ENCODE peak calls at places on chromosome 10, in five cellular contexts. O, S, Y, H and L are unnamed samples.

GRCh38 chr10:10307551-10307950 is 710.1 kb upstream of the CELF2 start:
- DNase-seq in O (no peak), S (no peak), Y (no peak), H (no peak), L (no peak)

GRCh38 chr10:91909178-91909677 is at the start of gene FGFBP3:
- DNase-seq in O (no peak), S (no peak), Y (peak), H (no peak), L (no peak)

GRCh38 chr10:767211-767610 is 77.7 kb upstream of the DIP2C start:
- DNase-seq in O (no peak), S (no peak), Y (no peak), H (no peak), L (no peak)

GRCh38 chr10:28801247-28801646 is 123.9 kb downstream of the BAMBI start:
- DNase-seq in O (no peak), S (no peak), Y (no peak), H (no peak), L (no peak)

GRCh38 chr10:34124522-34125035 is 690.5 kb downstream of the PARD3 start:
- DNase-seq in O (no peak), S (no peak), Y (no peak), H (no peak), L (no peak)

GRCh38 chr10:86188326-86188725 is 178.3 kb downstream of the GRID1 start:
- DNase-seq in O (no peak), S (no peak), Y (no peak), H (no peak), L (no peak)

GRCh38 chr10:8181496-8182174 is 127.1 kb downstream of the GATA3 start:
- DNase-seq in O (no peak), S (no peak), Y (no peak), H (no peak), L (no peak)

GRCh38 chr10:117271427-117271826 is 30.5 kb downstream of the SLC18A2 start:
- DNase-seq in O (no peak), S (no peak), Y (no peak), H (no peak), L (no peak)

GRCh38 chr10:29874604-29875269 is 184.6 kb downstream of the JCAD start:
- DNase-seq in O (no peak), S (no peak), Y (no peak), H (no peak), L (no peak)

GRCh38 chr10:70106958-70107791 is 25.4 kb downstream of the AIFM2 start:
- DNase-seq in O (no peak), S (peak), Y (peak), H (no peak), L (no peak)

GRCh38 chr10:7085913-7086589 is 324.8 kb downstream of the SFMBT2 start:
- DNase-seq in O (no peak), S (no peak), Y (peak), H (no peak), L (no peak)

GRCh38 chr10:30751678-30752331 is 122.3 kb upstream of the LYZL2 start:
- DNase-seq in O (peak), S (no peak), Y (peak), H (peak), L (peak)

GRCh38 chr10:28661035-28661434 is 16.3 kb upstream of the BAMBI start:
- DNase-seq in O (no peak), S (no peak), Y (no peak), H (no peak), L (no peak)